ENCODE peak calls at places on chromosomes 7 and 10, in six cellular contexts. Y is ecto neural progenitor cell, C is type B pancreatic cell, V is upper lobe of right lung, I is AG20443, M is T-helper 22 cell. X is an unnamed sample.

GRCh38 chr10:108901766-108902365 is 1021.4 kb downstream of the XPNPEP1 start:
- DNase-seq in M (no peak), V (no peak), C (no peak), I (no peak), Y (no peak), X (no peak)

GRCh38 chr10:111973306-111973705 is 210.3 kb downstream of the GPAM start:
- DNase-seq in C (no peak), M (no peak), Y (no peak), V (no peak), I (peak), X (no peak)

GRCh38 chr7:30708983-30709382 is 26.7 kb upstream of the CRHR2 start:
- DNase-seq in C (no peak), I (peak), Y (no peak), M (no peak), V (no peak), X (no peak)

GRCh38 chr7:131657881-131658280 is 101.5 kb upstream of the PODXL start:
- DNase-seq in V (peak), I (no peak), Y (no peak), C (no peak), M (no peak), X (no peak)

GRCh38 chr10:6465437-6465836 is 114.6 kb downstream of the PRKCQ start:
- DNase-seq in V (no peak), I (no peak), C (no peak), M (no peak), Y (no peak), X (no peak)

GRCh38 chr7:87420173-87420572 is 55.3 kb downstream of the ABCB4 start:
- DNase-seq in Y (no peak), V (no peak), I (no peak), C (no peak), M (no peak), X (no peak)

GRCh38 chr7:142535123-142535779 is 214.0 kb upstream of the PRSS1 start:
- DNase-seq in Y (peak), M (peak), C (no peak), I (peak), V (no peak), X (peak)

GRCh38 chr7:29488977-29489376 is 74.7 kb upstream of the PRR15 start:
- DNase-seq in C (no peak), V (no peak), M (no peak), Y (no peak), I (peak), X (no peak)

GRCh38 chr7:155862516-155863257 is 50.4 kb upstream of the SHH start:
- DNase-seq in V (no peak), Y (peak), I (no peak), C (peak), M (no peak), X (no peak)

GRCh38 chr10:114458216-114458615 is 53.9 kb upstream of the AFAP1L2 start:
- DNase-seq in V (no peak), Y (no peak), M (no peak), I (no peak), C (no peak), X (no peak)

GRCh38 chr7:82443044-82443800 is at the start of gene CACNA2D1:
- DNase-seq in C (peak), M (no peak), I (peak), Y (peak), V (peak), X (no peak)

GRCh38 chr7:25665903-25666670 is 437.8 kb upstream of the NPVF start:
- DNase-seq in Y (no peak), V (no peak), M (no peak), C (no peak), I (no peak), X (no peak)

GRCh38 chr7:152706465-152706864 is 30.5 kb upstream of the XRCC2 start:
- DNase-seq in I (no peak), V (peak), C (no peak), M (no peak), Y (no peak), X (no peak)

GRCh38 chr10:86647773-86648705 is 6.3 kb upstream of the OPN4 start:
- DNase-seq in C (peak), M (no peak), V (no peak), Y (peak), I (peak), X (no peak)

GRCh38 chr7:140009735-140010134 is 53.0 kb downstream of the PARP12 start:
- DNase-seq in C (no peak), I (no peak), V (peak), M (no peak), Y (no peak), X (no peak)

X was measured in T-helper 2 cell treated with Interferon-gamma antibody and Interleukin-4, amounts not matched to agents 5 μg/mL and 100 μg/mL, for 36 hours.